ENCODE peak calls at places on chromosomes 7 and 10, in six cellular contexts. X is adrenal gland, B is gastrocnemius medialis, L is ovary, R is transverse colon, W is prostate gland. F is an unnamed sample.

GRCh38 chr7:100087055-100087750 is 1.6 kb upstream of the COPS6 start:
- DNase-seq in X (no peak), B (no peak), W (no peak), L (no peak), R (no peak), F (no peak)

GRCh38 chr10:122648599-122649428 is 50.8 kb downstream of the C10orf120 start:
- DNase-seq in B (no peak), W (peak), R (peak), X (peak), L (no peak), F (peak)

GRCh38 chr7:117724898-117725297 is 148.3 kb downstream of the CTTNBP2 start:
- DNase-seq in R (no peak), B (no peak), W (no peak), X (no peak), L (no peak), F (no peak)

GRCh38 chr10:83432296-83433045 is 706.8 kb upstream of the GHITM start:
- DNase-seq in X (no peak), R (no peak), W (no peak), B (no peak), L (no peak), F (no peak)

GRCh38 chr7:152902054-152902453 is 142.5 kb downstream of the ACTR3B start:
- DNase-seq in W (no peak), X (no peak), R (no peak), B (no peak), L (no peak), F (no peak)

GRCh38 chr10:77857272-77857671 is 69.3 kb downstream of the DLG5 start:
- DNase-seq in B (no peak), W (peak), R (no peak), X (peak), L (no peak), F (no peak)

GRCh38 chr7:134548877-134549276 is at the start of gene AKR1B15:
- DNase-seq in R (no peak), X (no peak), W (no peak), L (no peak), B (peak), F (no peak)

GRCh38 chr7:133529861-133530260 is 277.0 kb downstream of the EXOC4 start:
- DNase-seq in W (no peak), B (no peak), X (no peak), L (no peak), R (no peak), F (no peak)

GRCh38 chr7:36070230-36070629 is 82.8 kb upstream of the EEPD1 start:
- DNase-seq in R (no peak), B (no peak), W (no peak), X (no peak), L (no peak), F (no peak)

GRCh38 chr7:48139461-48139860 is 31.8 kb upstream of the ABCA13 start:
- DNase-seq in W (no peak), B (no peak), L (no peak), X (no peak), R (peak), F (no peak)

GRCh38 chr10:5619366-5620211 is 46.8 kb downstream of the ASB13 start:
- DNase-seq in B (no peak), W (no peak), R (no peak), X (no peak), L (no peak), F (no peak)

GRCh38 chr7:112362796-112363195 is 87.5 kb upstream of the IFRD1 start:
- DNase-seq in X (no peak), R (no peak), B (no peak), W (no peak), L (no peak), F (no peak)

GRCh38 chr10:11685787-11686218 is 56.4 kb upstream of the ECHDC3 start:
- DNase-seq in L (peak), X (peak), R (peak), W (peak), B (peak), F (peak)

GRCh38 chr7:157211710-157212109 is 73.0 kb downstream of the UBE3C start:
- DNase-seq in R (no peak), W (no peak), L (no peak), B (no peak), X (peak), F (no peak)

GRCh38 chr7:33591481-33591880 is 313.9 kb upstream of the BMPER start:
- DNase-seq in L (no peak), W (no peak), X (no peak), R (no peak), B (no peak), F (no peak)

GRCh38 chr7:5769571-5769970 is 11.9 kb downstream of the RNF216 start:
- DNase-seq in W (no peak), X (no peak), R (no peak), L (no peak), B (no peak), F (no peak)

GRCh38 chr7:158829021-158829341 is 328 bp downstream of the ESYT2 start:
- DNase-seq in L (no peak), W (peak), B (peak), X (peak), R (no peak), F (peak)

GRCh38 chr10:1367938-1368697 is 311.9 kb downstream of the WDR37 start:
- DNase-seq in L (no peak), B (no peak), R (no peak), X (no peak), W (no peak), F (no peak)

GRCh38 chr7:24783731-24784130 is 26.5 kb upstream of the GSDME start:
- DNase-seq in W (no peak), R (no peak), L (no peak), X (no peak), B (no peak), F (no peak)

GRCh38 chr10:35564276-35564982 is 40.7 kb upstream of the GJD4 start:
- DNase-seq in L (no peak), B (no peak), X (peak), W (no peak), R (peak), F (peak)

GRCh38 chr7:103343758-103344452 is 662 bp downstream of the DNAJC2 start:
- DNase-seq in X (peak), R (peak), B (peak), W (no peak), L (peak), F (no peak)

GRCh38 chr7:103348959-103349358 is 1.5 kb downstream of the PSMC2 start:
- DNase-seq in B (no peak), L (no peak), R (no peak), W (no peak), X (no peak), F (no peak)

GRCh38 chr7:103344453-103345149 is at the start of gene DNAJC2:
- DNase-seq in L (peak), X (peak), W (peak), B (peak), R (peak), F (peak)

GRCh38 chr7:103348452-103348851 is 1.0 kb downstream of the PSMC2 start:
- DNase-seq in B (no peak), W (no peak), L (no peak), R (no peak), X (no peak), F (no peak)

GRCh38 chr7:103347507-103348267 is at the start of gene PSMC2:
- DNase-seq in B (peak), X (peak), W (peak), L (peak), R (peak), F (peak)
- TF ChIP-seq POLR2A in B (peak), X (peak), W (no peak), L (peak), R (peak), F (no peak)

GRCh38 chr10:119301397-119301796 is 94.0 kb downstream of the GRK5 start:
- DNase-seq in X (no peak), L (no peak), R (peak), B (no peak), W (no peak), F (no peak)

GRCh38 chr10:119302172-119302571 is 94.8 kb downstream of the GRK5 start:
- DNase-seq in B (no peak), X (no peak), R (no peak), L (no peak), W (no peak), F (no peak)

GRCh38 chr10:119298788-119299187 is 91.4 kb downstream of the GRK5 start:
- DNase-seq in R (no peak), W (no peak), L (no peak), X (no peak), B (no peak), F (no peak)

GRCh38 chr10:119297207-119297968 is 90.0 kb downstream of the GRK5 start:
- DNase-seq in L (no peak), B (no peak), W (no peak), R (no peak), X (no peak), F (no peak)

GRCh38 chr10:119299531-119299930 is 92.2 kb downstream of the GRK5 start:
- DNase-seq in L (no peak), B (no peak), R (no peak), W (no peak), X (no peak), F (no peak)
- TF ChIP-seq CTCF in L (no peak), B (no peak), R (no peak), W (no peak), X (no peak), F (no peak)

GRCh38 chr7:92717601-92717981 is 118.8 kb downstream of the CDK6 start:
- DNase-seq in L (no peak), X (no peak), W (no peak), R (no peak), B (no peak), F (no peak)
- H3K4me3 ChIP-seq in L (peak), X (no peak), W (peak), R (peak), B (peak), F (peak)

DNA sequence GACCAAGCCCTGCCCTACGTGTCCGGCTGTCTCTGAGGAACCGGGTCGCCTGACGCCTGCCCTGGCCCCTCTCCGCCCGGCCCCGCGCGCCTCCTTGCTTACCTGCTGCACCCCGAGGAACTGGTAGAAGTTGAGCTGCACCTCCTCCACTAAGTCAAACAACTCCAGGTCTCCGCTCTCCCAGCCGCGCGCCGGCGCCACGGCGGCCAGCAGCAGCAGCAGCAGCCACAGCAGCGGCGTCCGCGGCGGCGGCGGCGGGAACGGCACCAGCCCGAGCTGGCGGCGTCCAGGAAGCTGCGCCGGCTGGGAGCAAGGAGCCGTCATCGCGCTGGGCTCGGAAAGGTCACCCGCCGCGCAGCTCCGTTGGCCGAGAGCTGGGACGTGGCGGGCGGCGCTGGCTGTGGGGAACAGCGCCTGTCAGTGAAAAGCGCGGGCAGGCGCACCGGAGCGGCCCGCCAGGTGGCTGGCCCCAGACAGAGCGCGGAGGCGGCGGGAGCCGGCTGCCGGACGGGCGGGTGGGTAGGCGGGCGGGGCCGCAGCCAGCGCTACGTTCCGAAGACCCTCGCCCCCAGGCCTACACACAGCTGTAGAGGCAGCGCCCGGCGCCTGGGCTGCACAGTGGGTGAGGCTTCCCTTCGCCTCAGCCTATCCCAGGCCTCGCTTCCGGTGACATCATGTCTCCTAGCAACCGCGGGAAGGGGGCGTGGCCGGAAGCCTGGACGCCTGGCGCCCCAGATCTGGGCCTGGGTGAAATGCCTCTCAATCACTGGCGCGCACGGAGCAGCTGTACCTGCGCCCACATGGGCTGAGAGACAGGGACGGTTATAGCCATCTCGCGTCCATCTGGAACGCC is at the start of gene DNAJC1:
- DNase-seq in W (peak), X (peak), L (peak), R (peak), B (peak), F (peak)
- TF ChIP-seq POLR2A in W (peak), X (peak), L (peak), R (peak), B (peak), F (no peak)

GRCh38 chr7:142323706-142324105 is 65.8 kb upstream of the PRSS58 start:
- DNase-seq in X (no peak), W (no peak), L (no peak), R (peak), B (peak), F (no peak)
- TF ChIP-seq CTCF in X (no peak), W (no peak), L (no peak), R (peak), B (peak), F (no peak)

GRCh38 chr10:103277713-103278299 is 868 bp downstream of the INA start:
- DNase-seq in X (no peak), R (no peak), B (no peak), W (no peak), L (no peak), F (no peak)

GRCh38 chr10:103278862-103279298 is 1.9 kb downstream of the INA start:
- DNase-seq in X (peak), R (peak), L (peak), W (no peak), B (no peak), F (peak)

GRCh38 chr10:103276251-103276936 is 544 bp upstream of the INA start:
- DNase-seq in B (no peak), R (no peak), X (no peak), W (no peak), L (no peak), F (no peak)

GRCh38 chr10:103278424-103278823 is 1.5 kb downstream of the INA start:
- DNase-seq in B (no peak), W (no peak), L (no peak), R (no peak), X (no peak), F (no peak)

GRCh38 chr10:103276941-103277712 is at the start of gene INA:
- DNase-seq in L (no peak), B (no peak), X (no peak), W (no peak), R (no peak), F (no peak)
- H3K4me3 ChIP-seq in L (no peak), B (peak), X (no peak), W (peak), R (peak), F (peak)

GRCh38 chr10:3772349-3773222 is 12.4 kb downstream of the KLF6 start:
- DNase-seq in B (no peak), L (no peak), R (no peak), X (no peak), W (no peak), F (no peak)

GRCh38 chr10:3775671-3776551 is 9.1 kb downstream of the KLF6 start:
- DNase-seq in B (peak), L (no peak), X (no peak), W (no peak), R (peak), F (no peak)

GRCh38 chr10:3774814-3775670 is 10.0 kb downstream of the KLF6 start:
- DNase-seq in L (no peak), R (peak), X (no peak), B (peak), W (no peak), F (no peak)

GRCh38 chr10:3774018-3774813 is 10.8 kb downstream of the KLF6 start:
- DNase-seq in R (no peak), L (no peak), W (no peak), B (no peak), X (no peak), F (no peak)

DNA sequence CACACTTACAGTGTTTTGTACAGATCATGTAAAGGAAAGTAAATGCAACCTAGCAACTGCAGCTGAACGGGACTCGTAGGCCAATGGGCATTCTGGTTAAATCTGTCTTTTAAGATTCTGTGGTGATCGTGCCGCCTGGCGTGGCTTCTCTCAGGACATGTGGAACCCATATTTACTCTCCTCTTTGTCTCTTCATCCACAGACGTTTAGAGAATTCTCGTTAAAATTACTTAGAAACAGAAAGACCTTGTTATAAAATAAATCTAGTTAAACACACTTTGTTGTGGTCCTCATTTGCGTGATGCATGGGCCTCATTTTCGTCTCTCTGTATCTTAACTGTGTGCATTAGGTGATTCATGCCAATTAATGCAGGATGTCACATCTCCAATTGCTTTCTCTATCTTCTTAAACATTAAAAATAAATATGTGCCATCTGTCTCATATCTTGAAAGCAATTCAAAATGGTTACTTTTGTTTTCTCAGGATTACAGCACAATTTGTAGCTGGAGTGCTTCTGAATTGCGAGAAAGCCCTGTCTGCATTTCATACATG is 11.5 kb downstream of the KLF6 start:
- DNase-seq in R (no peak), B (no peak), L (no peak), X (no peak), W (no peak), F (no peak)
- TF ChIP-seq POLR2A in R (no peak), B (no peak), L (no peak), X (no peak), W (no peak), F (no peak)